ENCODE peak calls at places on chromosomes 3 and 15, in seven cellular contexts. P is ovary, L is AG10803, I is AG09319, Q is AG04449, W is HFF-Myc, T is fibroblast of pulmonary artery. Z is an unnamed sample.

GRCh38 chr15:95300958-95301357 is 1029.5 kb upstream of the NR2F2 start:
- DNase-seq in T (peak; percentile 94), W (no peak), I (no peak), Q (no peak), P (no peak), L (peak; percentile 54), Z (no peak)

GRCh38 chr3:48478631-48479555 is 25.1 kb downstream of the SHISA5 start:
- DNase-seq in T (no peak), P (no peak), W (no peak), I (no peak), L (no peak), Q (no peak), Z (no peak)

GRCh38 chr3:72395654-72396415 is 452.4 kb downstream of the SHQ1 start:
- DNase-seq in Q (no peak), T (no peak), I (peak; percentile 5), P (no peak), L (peak; percentile 42), W (peak; percentile 47), Z (no peak)

GRCh38 chr15:58212909-58213526 is 74.8 kb downstream of the AQP9 start:
- DNase-seq in P (no peak), Q (no peak), I (no peak), L (peak; percentile 44), W (no peak), T (peak; percentile 70), Z (no peak)

GRCh38 chr3:55571913-55572312 is 84.8 kb upstream of the WNT5A start:
- DNase-seq in L (peak; percentile 34), I (no peak), T (peak; percentile 16), W (no peak), Q (no peak), P (no peak), Z (peak; percentile 84)

GRCh38 chr15:69288531-69289311 is 10.0 kb upstream of the PAQR5 start:
- DNase-seq in T (no peak), L (no peak), P (no peak), I (no peak), Q (no peak), W (no peak), Z (no peak)

GRCh38 chr15:33008284-33009011 is 186.1 kb downstream of the FMN1 start:
- DNase-seq in Q (peak; percentile 47), P (no peak), T (peak; percentile 73), W (no peak), L (peak; percentile 92), I (no peak), Z (no peak)

GRCh38 chr3:115704661-115705338 is 81.5 kb downstream of the GAP43 start:
- DNase-seq in W (no peak), Q (no peak), P (peak; percentile 21), T (peak; percentile 26), L (peak; percentile 18), I (no peak), Z (no peak)

GRCh38 chr15:67531379-67532059 is 10.6 kb downstream of the C15orf61 start:
- DNase-seq in I (no peak), Q (no peak), T (peak; percentile 50), W (no peak), P (no peak), L (peak; percentile 68), Z (no peak)

GRCh38 chr15:69758810-69759410 is 306.3 kb downstream of the RPLP1 start:
- DNase-seq in P (no peak), W (no peak), T (peak; percentile 74), L (peak; percentile 43), I (no peak), Q (no peak), Z (peak; percentile 32)

GRCh38 chr3:36192901-36193300 is 187.4 kb upstream of the STAC start:
- DNase-seq in W (no peak), L (no peak), I (no peak), T (no peak), Q (no peak), P (no peak), Z (no peak)

GRCh38 chr3:97687734-97688133 is 76.8 kb upstream of the ARL6 start:
- DNase-seq in L (no peak), I (no peak), Q (no peak), P (no peak), T (no peak), W (no peak), Z (no peak)

GRCh38 chr15:70275461-70276138 is 177.9 kb upstream of the TLE3 start:
- DNase-seq in L (no peak), W (no peak), Q (no peak), P (no peak), I (no peak), T (no peak), Z (no peak)

GRCh38 chr15:41885841-41886240 is 8.0 kb downstream of the SPTBN5 start:
- DNase-seq in Q (no peak), P (no peak), L (no peak), I (no peak), T (no peak), W (no peak), Z (no peak)

GRCh38 chr3:109927161-109927560 is 589.8 kb upstream of the DPPA4 start:
- DNase-seq in L (peak; percentile 92), P (no peak), Q (peak; percentile 83), W (peak; percentile 78), T (peak; percentile 96), I (peak; percentile 56), Z (no peak)

GRCh38 chr3:76321615-76322014 is 536.3 kb upstream of the ZNF717 start:
- DNase-seq in T (no peak), L (no peak), Q (no peak), W (no peak), I (no peak), P (no peak), Z (no peak)

GRCh38 chr3:128309026-128309425 is 155.7 kb downstream of the EEFSEC start:
- DNase-seq in W (no peak), L (no peak), P (no peak), T (no peak), I (no peak), Q (no peak), Z (no peak)

GRCh38 chr3:52087728-52088127 is 31.4 kb upstream of the DUSP7 start:
- DNase-seq in T (no peak), L (no peak), I (no peak), Q (no peak), P (peak; percentile 13), W (no peak), Z (no peak)

GRCh38 chr3:187763850-187764648 is 18.8 kb upstream of the BCL6 start:
- DNase-seq in Q (no peak), P (no peak), T (no peak), L (peak; percentile 16), I (no peak), W (no peak), Z (no peak)

GRCh38 chr3:28575100-28575747 is 226.6 kb upstream of the AZI2 start:
- DNase-seq in Q (no peak), I (no peak), L (no peak), P (no peak), W (no peak), T (peak; percentile 1), Z (peak; percentile 57)

GRCh38 chr15:90174140-90174891 is 26.8 kb upstream of the SEMA4B start:
- DNase-seq in P (peak; percentile 86), I (no peak), T (peak; percentile 45), W (no peak), L (peak; percentile 15), Q (no peak), Z (peak; percentile 90)

DNA sequence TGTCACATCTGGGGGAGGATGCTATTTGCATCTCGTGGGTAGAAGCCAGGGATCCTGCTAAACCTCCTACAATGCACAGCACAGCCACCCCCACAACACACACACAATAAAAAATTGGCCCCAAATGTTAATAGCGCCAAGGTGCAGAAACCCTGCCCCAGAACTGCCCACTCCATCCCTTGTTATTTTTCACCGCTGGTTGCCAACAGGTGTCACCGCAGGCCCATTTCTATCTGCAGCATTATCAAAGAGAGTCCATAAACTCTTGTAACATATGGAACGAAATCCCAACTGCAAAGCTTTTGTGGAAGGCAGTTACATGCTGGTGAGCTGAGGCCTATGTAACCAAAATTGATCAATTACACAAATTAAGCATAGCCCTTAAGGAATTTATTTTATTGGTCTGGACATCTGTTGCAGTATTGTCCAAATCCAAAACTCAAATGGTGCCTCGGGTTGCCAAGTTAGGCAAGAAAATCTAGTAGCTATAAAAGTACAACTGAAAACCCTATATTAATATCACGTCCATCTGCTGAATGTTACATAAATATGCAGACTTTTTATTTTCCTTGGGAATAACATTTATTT is 66.2 kb downstream of the SAMMSON start:
- DNase-seq in L (no peak), Q (no peak), T (no peak), W (no peak), P (no peak), I (no peak), Z (no peak)
- TF ChIP-seq CTCF in L (no peak), Q (no peak), T (no peak), W (peak; percentile 35), P (no peak), I (no peak), Z (no peak)

GRCh38 chr15:38859574-38859973 is 295.0 kb upstream of the RASGRP1 start:
- DNase-seq in I (no peak), W (no peak), L (no peak), P (no peak), T (no peak), Q (no peak), Z (no peak)

GRCh38 chr15:38854506-38854905 is 289.9 kb upstream of the RASGRP1 start:
- DNase-seq in W (no peak), L (peak; percentile 97), I (no peak), P (no peak), T (no peak), Q (no peak), Z (no peak)

GRCh38 chr15:38857814-38858213 is 293.2 kb upstream of the RASGRP1 start:
- DNase-seq in I (no peak), P (no peak), L (no peak), T (no peak), W (no peak), Q (no peak), Z (no peak)

GRCh38 chr15:38853608-38854007 is 289.0 kb upstream of the RASGRP1 start:
- DNase-seq in L (peak; percentile 68), I (no peak), T (peak; percentile 55), P (no peak), W (no peak), Q (no peak), Z (no peak)
- TF ChIP-seq CTCF in L (peak; percentile 59), I (peak; percentile 40), T (peak; percentile 57), P (no peak), W (peak; percentile 64), Q (peak; percentile 64), Z (peak; percentile 24)

DNA sequence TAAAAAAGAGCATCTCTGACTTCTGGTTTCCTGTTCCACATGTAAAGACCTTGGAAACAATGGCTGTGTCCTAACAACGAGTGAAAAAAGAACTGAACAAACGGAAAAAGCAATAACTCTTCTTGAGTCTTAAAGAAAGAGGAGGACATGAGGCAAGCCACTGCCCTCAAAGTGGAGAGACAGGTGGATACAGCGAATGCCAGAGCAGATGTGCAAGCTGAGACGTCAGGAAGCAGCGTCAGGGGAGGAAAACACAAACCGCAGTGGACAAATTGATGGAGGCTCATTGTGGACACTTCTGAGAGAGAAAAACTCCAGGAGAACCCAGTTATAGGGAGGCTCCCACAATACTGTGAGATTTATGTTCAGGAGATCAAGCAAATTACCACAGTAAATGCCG is 208.0 kb upstream of the MME start:
- DNase-seq in W (no peak), P (no peak), Q (no peak), T (no peak), L (no peak), I (no peak), Z (no peak)
- TF ChIP-seq CTCF in W (no peak), P (no peak), Q (no peak), T (no peak), L (no peak), I (no peak), Z (no peak)

DNA sequence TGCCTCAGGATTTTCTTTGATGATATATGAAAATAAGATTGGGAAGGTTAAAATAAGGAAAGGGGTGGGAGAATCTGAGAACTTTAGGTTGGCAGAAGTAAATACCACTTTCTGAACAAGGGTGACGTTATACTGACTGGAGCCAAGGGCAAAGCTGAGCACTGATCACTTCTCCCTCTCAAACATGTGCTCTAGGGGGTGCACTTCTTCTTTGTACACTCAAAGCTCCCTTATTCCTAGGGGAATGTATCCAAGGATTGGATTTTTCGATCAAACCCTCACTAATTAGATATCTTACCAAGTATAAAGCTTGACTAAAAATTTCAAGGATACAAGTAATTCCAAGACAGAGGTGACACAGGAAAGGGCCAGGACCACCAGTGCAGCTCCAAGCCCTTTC is 243.9 kb upstream of the UMPS start:
- DNase-seq in Q (no peak), W (no peak), T (no peak), I (no peak), L (peak; percentile 5), P (no peak), Z (no peak)
- TF ChIP-seq CTCF in Q (no peak), W (peak; percentile 14), T (no peak), I (no peak), L (peak; percentile 11), P (no peak), Z (no peak)